ENCODE peak calls at places on chromosome 20, in six cellular contexts. G is aorta; V is right lobe of liver; H is breast epithelium; C is OCI-LY7; X is effector memory CD4-positive, alpha-beta T cell. U is an unnamed sample. For H3K4me1, the result is how much of the 10 kb centered on the place peaks cover.

GRCh38 chr20:64247970-64248841 is 7.3 kb upstream of the PCMTD2 start:
- DNase-seq in G (no peak), V (no peak), H (no peak), C (no peak), X (no peak), U (no peak)

GRCh38 chr20:56414842-56415765 is 3.0 kb downstream of the CASS4 start:
- DNase-seq in G (no peak), V (no peak), H (no peak), C (no peak), X (no peak), U (peak)

GRCh38 chr20:14830466-14830865 is 493.1 kb upstream of the FLRT3 start:
- DNase-seq in G (no peak), V (no peak), H (no peak), C (no peak), X (no peak), U (no peak)

GRCh38 chr20:39069976-39070375 is 107.8 kb downstream of the DHX35 start:
- DNase-seq in G (no peak), V (no peak), H (no peak), C (no peak), X (no peak), U (no peak)

GRCh38 chr20:61589055-61589385 is 337.0 kb downstream of the CDH4 start:
- DNase-seq in G (no peak), V (no peak), H (no peak), C (no peak), X (no peak), U (no peak)

GRCh38 chr20:5448449-5449118 is 131.8 kb upstream of the PROKR2 start:
- DNase-seq in G (no peak), V (no peak), H (no peak), C (peak), X (no peak), U (peak)

GRCh38 chr20:61886721-61887658 is 178.7 kb downstream of the TAF4 start:
- DNase-seq in G (peak), V (no peak), H (no peak), C (peak), X (no peak), U (peak)

GRCh38 chr20:11302436-11302835 is 615.3 kb upstream of the BTBD3 start:
- DNase-seq in G (no peak), V (no peak), H (no peak), C (no peak), X (no peak), U (no peak)

GRCh38 chr20:57702091-57702490 is 7.7 kb downstream of the PMEPA1 start:
- DNase-seq in G (no peak), V (no peak), H (no peak), C (no peak), X (no peak), U (no peak)

GRCh38 chr20:8527998-8528397 is 395.9 kb downstream of the PLCB1 start:
- DNase-seq in G (no peak), V (no peak), H (no peak), C (peak), X (no peak), U (no peak)

GRCh38 chr20:57173986-57174385 is 92.5 kb downstream of the BMP7 start:
- DNase-seq in G (peak), V (no peak), H (no peak), C (no peak), X (no peak), U (no peak)

GRCh38 chr20:15362849-15363248 is 1025.4 kb upstream of the FLRT3 start:
- DNase-seq in G (no peak), V (no peak), H (no peak), C (no peak), X (no peak), U (no peak)

GRCh38 chr20:23404196-23404595 is 17.1 kb downstream of the NAPB start:
- DNase-seq in G (no peak), V (no peak), H (no peak), C (no peak), X (no peak), U (no peak)

GRCh38 chr20:50813801-50814200 is 18.9 kb downstream of the BCAS4 start:
- DNase-seq in G (no peak), V (no peak), H (no peak), C (peak), X (no peak), U (no peak)

GRCh38 chr20:45518282-45518681 is 2.9 kb upstream of the SPINT3 start:
- DNase-seq in G (no peak), V (no peak), H (peak), C (no peak), X (no peak), U (no peak)

GRCh38 chr20:1322511-1323245 is 6.3 kb downstream of the SDCBP2 start:
- DNase-seq in G (peak), V (no peak), H (no peak), C (no peak), X (no peak), U (no peak)

GRCh38 chr20:10769700-10770099 is 95.9 kb upstream of the JAG1 start:
- DNase-seq in G (no peak), V (no peak), H (no peak), C (no peak), X (no peak), U (no peak)

GRCh38 chr20:35363190-35363589 is 48.6 kb downstream of the UQCC1 start:
- DNase-seq in G (no peak), V (no peak), H (no peak), C (no peak), X (no peak), U (no peak)

GRCh38 chr20:11721411-11721810 is 196.3 kb upstream of the BTBD3 start:
- DNase-seq in G (no peak), V (no peak), H (no peak), C (no peak), X (no peak), U (no peak)

GRCh38 chr20:13412806-13413445 is 191.9 kb downstream of the ISM1 start:
- DNase-seq in G (no peak), V (no peak), H (peak), C (no peak), X (no peak), U (no peak)

GRCh38 chr20:46975976-46976375 is 81.3 kb downstream of the EYA2 start:
- DNase-seq in G (no peak), V (no peak), H (no peak), C (no peak), X (no peak), U (no peak)

GRCh38 chr20:57509665-57510237 is 15.2 kb downstream of the CTCFL start:
- DNase-seq in G (no peak), V (peak), H (no peak), C (peak), X (no peak), U (no peak)

GRCh38 chr20:59003836-59004492 is 3.1 kb downstream of the CTSZ start:
- DNase-seq in G (peak), V (no peak), H (no peak), C (peak), X (no peak), U (no peak)

GRCh38 chr20:48782901-48783308 is 44.9 kb downstream of the PREX1 start:
- DNase-seq in G (no peak), V (no peak), H (no peak), C (peak), X (no peak), U (no peak)

GRCh38 chr20:48783533-48784272 is 44.1 kb downstream of the PREX1 start:
- DNase-seq in G (no peak), V (no peak), H (no peak), C (peak), X (peak), U (no peak)

GRCh38 chr20:48784273-48784641 is 43.5 kb downstream of the PREX1 start:
- DNase-seq in G (no peak), V (no peak), H (no peak), C (no peak), X (no peak), U (no peak)

GRCh38 chr20:48781634-48782033 is 46.2 kb downstream of the PREX1 start:
- DNase-seq in G (no peak), V (no peak), H (no peak), C (no peak), X (no peak), U (no peak)

GRCh38 chr20:48782073-48782472 is 45.7 kb downstream of the PREX1 start:
- DNase-seq in G (no peak), V (no peak), H (no peak), C (no peak), X (no peak), U (no peak)
- H3K27ac ChIP-seq in G (no peak), V (no peak), H (no peak), C (peak), X (peak), U (no peak)

DNA sequence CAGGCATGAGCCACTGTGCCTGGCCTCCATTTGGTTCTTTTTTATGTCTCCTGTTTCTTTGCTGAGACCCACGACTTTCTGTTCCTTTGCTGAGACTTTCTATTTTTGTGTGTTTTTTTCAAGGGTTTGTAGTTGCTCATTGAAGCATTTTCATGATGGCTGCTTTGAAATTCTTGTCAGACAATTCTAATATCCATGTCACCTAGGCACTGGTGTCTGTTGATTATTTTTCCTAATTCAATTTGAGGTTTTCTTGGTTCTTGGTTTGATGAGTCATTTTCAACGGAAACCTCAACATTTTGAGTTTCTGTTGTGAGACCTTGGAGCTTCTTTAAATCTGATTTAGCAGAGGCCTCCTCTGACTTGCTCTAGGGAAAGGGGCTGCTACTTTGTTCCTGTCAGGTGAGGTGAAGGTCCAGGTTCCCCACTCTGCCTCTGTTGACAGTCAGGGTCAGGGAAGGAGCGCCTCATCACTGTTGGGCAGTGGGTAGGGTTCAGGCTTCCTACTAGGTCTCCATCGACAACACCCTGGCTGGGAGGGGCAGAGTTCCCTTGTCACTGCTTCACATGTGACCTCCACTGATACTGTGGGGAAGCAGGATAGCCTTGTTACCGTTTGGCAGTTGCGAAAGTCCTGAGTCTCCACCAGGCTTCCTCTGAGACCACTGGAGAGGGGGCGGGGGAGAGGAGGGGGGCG is 67.2 kb upstream of the RNF24 start:
- DNase-seq in G (no peak), V (peak), H (peak), C (no peak), X (peak), U (peak)
- H3K4me3 ChIP-seq in G (no peak), V (no peak), H (no peak), C (no peak), X (peak), U (peak)

GRCh38 chr20:60116128-60116909 is 158.1 kb downstream of the CDH26 start:
- DNase-seq in G (no peak), V (no peak), H (no peak), C (no peak), X (no peak), U (no peak)

GRCh38 chr20:60117040-60117439 is 158.8 kb downstream of the CDH26 start:
- DNase-seq in G (no peak), V (no peak), H (no peak), C (no peak), X (no peak), U (no peak)

GRCh38 chr20:60113771-60114170 is 155.5 kb downstream of the CDH26 start:
- DNase-seq in G (no peak), V (no peak), H (no peak), C (no peak), X (no peak), U (no peak)

GRCh38 chr20:60113024-60113724 is 155.0 kb downstream of the CDH26 start:
- DNase-seq in G (no peak), V (no peak), H (no peak), C (no peak), X (no peak), U (no peak)

GRCh38 chr20:60115452-60115851 is 157.2 kb downstream of the CDH26 start:
- DNase-seq in G (no peak), V (no peak), H (no peak), C (no peak), X (no peak), U (no peak)
- H3K4me1 ChIP-seq in G (under half), V (under half), H (under half), C (under half), X (under half), U (under half)

GRCh38 chr20:44010162-44010704 is 95.6 kb downstream of the TOX2 start:
- DNase-seq in G (no peak), V (no peak), H (no peak), C (no peak), X (no peak), U (no peak)

GRCh38 chr20:44011251-44011940 is 96.7 kb downstream of the TOX2 start:
- DNase-seq in G (no peak), V (no peak), H (no peak), C (no peak), X (no peak), U (peak)

GRCh38 chr20:44009679-44009992 is 95.0 kb downstream of the TOX2 start:
- DNase-seq in G (no peak), V (no peak), H (no peak), C (no peak), X (no peak), U (no peak)

GRCh38 chr20:44014807-44015732 is 100.4 kb downstream of the TOX2 start:
- DNase-seq in G (no peak), V (no peak), H (no peak), C (no peak), X (no peak), U (no peak)

DNA sequence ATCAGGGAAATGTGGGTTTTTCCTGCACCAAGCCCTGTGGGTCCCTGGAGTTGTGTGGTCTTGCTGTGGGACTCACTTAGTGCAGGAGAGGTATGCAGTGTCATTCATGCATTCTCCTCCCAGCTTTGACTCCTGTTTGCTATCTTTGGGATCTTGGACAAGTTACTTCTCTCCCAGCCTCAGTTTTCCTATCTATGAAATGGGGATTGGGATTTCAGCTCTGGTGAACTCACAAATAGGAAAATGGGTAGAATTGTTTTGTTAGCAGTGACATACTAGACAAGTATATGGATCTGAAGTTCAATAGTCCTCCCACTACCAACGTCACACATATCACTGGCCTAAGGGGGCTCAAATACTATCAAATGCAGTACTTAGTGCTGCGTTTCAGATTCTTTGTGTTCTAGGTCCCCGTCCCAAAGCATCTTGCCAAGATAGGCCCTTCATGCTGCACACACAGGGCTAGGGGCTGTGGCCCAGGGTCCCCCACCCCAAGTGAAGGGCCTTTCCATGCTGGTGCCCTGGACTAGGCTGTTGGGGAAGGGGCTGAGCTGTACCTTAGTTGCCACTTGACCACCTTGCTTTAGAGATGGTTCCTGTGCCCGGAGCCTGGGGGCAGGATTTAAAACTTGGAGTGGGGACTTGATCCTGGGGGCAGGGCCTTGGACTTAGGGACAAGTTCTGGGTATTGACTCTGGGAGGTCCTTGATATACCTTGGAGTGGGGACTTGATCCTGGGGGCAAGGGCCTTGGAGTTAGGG is 98.0 kb downstream of the TOX2 start:
- DNase-seq in G (no peak), V (no peak), H (no peak), C (no peak), X (no peak), U (no peak)
- H3K27ac ChIP-seq in G (no peak), V (no peak), H (no peak), C (no peak), X (no peak), U (no peak)

GRCh38 chr20:62953167-62953838 is 794 bp downstream of the SLC17A9 start:
- DNase-seq in G (peak), V (no peak), H (no peak), C (no peak), X (no peak), U (no peak)
- H3K4me3 ChIP-seq in G (no peak), V (peak), H (peak), C (peak), X (peak), U (peak)

GRCh38 chr20:42340358-42340757 is 722.2 kb upstream of the CHD6 start:
- DNase-seq in G (no peak), V (no peak), H (no peak), C (no peak), X (no peak), U (no peak)

GRCh38 chr20:42341654-42342053 is 723.5 kb upstream of the CHD6 start:
- DNase-seq in G (no peak), V (no peak), H (no peak), C (no peak), X (no peak), U (no peak)

DNA sequence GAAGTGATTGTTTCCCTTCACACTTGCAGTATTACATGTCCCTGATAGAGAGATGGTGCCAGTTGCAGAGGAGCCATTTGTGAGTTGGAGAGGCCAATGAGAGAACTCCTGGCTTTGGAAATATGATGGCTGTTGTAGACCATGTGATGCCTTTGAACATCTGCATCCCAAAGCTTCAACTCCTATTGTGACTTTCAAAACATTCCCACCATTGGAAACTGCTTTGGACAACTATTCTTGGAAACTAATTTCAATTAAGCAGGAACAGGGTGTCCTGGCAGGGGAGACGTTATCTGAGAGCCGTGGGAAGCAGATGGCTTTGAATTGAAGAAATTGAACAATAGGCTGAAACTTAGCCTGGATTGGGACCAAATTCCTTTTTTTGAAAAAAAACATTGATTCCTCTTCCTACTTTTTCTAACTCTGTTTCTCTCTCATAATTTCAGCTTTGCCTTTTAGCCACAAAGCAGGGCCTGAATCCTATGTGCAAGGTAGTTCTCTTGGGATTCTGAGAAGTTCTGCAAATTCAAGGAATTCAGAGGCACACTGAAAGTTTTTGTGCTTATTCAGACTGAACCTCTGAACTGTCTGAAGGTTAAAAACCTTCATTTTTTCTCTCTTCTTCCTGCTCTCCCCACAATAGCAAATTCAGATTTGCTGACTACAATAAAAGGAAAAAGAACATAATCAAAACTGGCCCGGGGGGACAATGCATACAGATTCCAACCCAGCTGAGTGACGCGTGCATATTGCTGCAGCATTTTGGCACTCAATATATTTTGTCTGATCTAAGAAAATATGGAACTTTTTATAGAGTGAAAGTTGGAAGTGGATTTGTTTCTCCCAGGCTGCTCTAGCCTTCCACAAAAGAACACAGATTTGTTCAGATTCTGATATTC is 720.3 kb upstream of the CHD6 start:
- DNase-seq in G (no peak), V (no peak), H (peak), C (no peak), X (no peak), U (no peak)
- H3K4me1 ChIP-seq in G (under half), V (under half), H (under half), C (under half), X (under half), U (under half)

GRCh38 chr20:24501764-24502163 is 32.3 kb downstream of the SYNDIG1 start:
- DNase-seq in G (no peak), V (no peak), H (no peak), C (no peak), X (no peak), U (no peak)

GRCh38 chr20:24504331-24505285 is 35.2 kb downstream of the SYNDIG1 start:
- DNase-seq in G (no peak), V (no peak), H (no peak), C (no peak), X (no peak), U (no peak)

GRCh38 chr20:24502661-24503060 is 33.2 kb downstream of the SYNDIG1 start:
- DNase-seq in G (no peak), V (no peak), H (no peak), C (no peak), X (no peak), U (no peak)

GRCh38 chr20:24503352-24503931 is 34.0 kb downstream of the SYNDIG1 start:
- DNase-seq in G (no peak), V (no peak), H (no peak), C (no peak), X (no peak), U (no peak)

DNA sequence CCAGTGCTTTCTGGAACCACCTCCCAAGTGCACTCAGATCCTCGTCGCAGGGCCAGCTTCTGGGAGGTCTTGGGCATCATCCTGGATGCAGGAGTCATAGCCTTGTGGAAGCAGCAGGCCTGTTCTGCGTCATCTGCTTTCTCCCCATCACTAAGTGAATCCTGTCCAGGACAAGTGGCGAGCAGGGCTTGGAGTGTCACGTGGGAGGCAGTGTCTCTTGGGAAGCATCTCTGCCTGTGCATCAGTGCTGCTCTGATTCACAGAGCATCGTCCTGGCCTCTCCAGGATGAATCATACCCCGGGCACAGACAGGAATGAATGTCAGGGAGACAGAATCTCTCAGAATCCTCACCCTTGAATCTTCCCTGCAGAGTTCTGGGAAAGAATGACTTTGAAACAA is 32.8 kb downstream of the SYNDIG1 start:
- DNase-seq in G (peak), V (no peak), H (no peak), C (no peak), X (no peak), U (no peak)
- H3K27ac ChIP-seq in G (no peak), V (no peak), H (no peak), C (no peak), X (no peak), U (no peak)

U was measured in naive thymus-derived CD4-positive, alpha-beta T cell.